ENCODE peak calls at places on chromosomes 12 and 14, in ten cellular contexts. X, L, K, W, A, H, R, S, N and I are unnamed samples.

GRCh38 chr14:104307246-104307626 is 168.8 kb downstream of the KIF26A start:
- DNase-seq in X (no peak), L (no peak), K (no peak), W (no peak), A (no peak), H (no peak), R (no peak), S (no peak), N (peak; percentile 7), I (no peak)

GRCh38 chr12:89236237-89236636 is 116.1 kb downstream of the DUSP6 start:
- DNase-seq in X (no peak), L (no peak), K (no peak), W (no peak), A (no peak), H (peak; percentile 62), R (no peak), S (peak; percentile 67), N (no peak), I (no peak)

GRCh38 chr12:56922032-56922431 is 12.2 kb downstream of the SDR9C7 start:
- DNase-seq in X (no peak), L (no peak), K (no peak), W (no peak), A (no peak), H (no peak), R (no peak), S (no peak), N (no peak), I (no peak)

GRCh38 chr14:74934476-74935339 is 11.6 kb upstream of the RPS6KL1 start:
- DNase-seq in X (no peak), L (peak; percentile 52), K (peak; percentile 59), W (no peak), A (peak; percentile 32), H (no peak), R (no peak), S (no peak), N (peak; percentile 58), I (no peak)

GRCh38 chr12:93913845-93914244 is 234.5 kb upstream of the PLXNC1 start:
- DNase-seq in X (peak; percentile 46), L (no peak), K (no peak), W (no peak), A (no peak), H (peak; percentile 79), R (no peak), S (peak; percentile 90), N (no peak), I (no peak)

GRCh38 chr14:68619805-68620574 is 172.9 kb downstream of the ZFP36L1 start:
- DNase-seq in X (peak; percentile 88), L (no peak), K (peak; percentile 73), W (no peak), A (no peak), H (peak; percentile 36), R (no peak), S (peak; percentile 55), N (peak; percentile 50), I (no peak)

GRCh38 chr14:24612186-24612585 is 2.7 kb upstream of the GZMH start:
- DNase-seq in X (no peak), L (no peak), K (no peak), W (no peak), A (no peak), H (no peak), R (no peak), S (no peak), N (no peak), I (no peak)

GRCh38 chr14:99772371-99773283 is 20.6 kb upstream of the EML1 start:
- DNase-seq in X (no peak), L (no peak), K (no peak), W (no peak), A (no peak), H (peak; percentile 76), R (no peak), S (no peak), N (no peak), I (no peak)

GRCh38 chr14:97100306-97100705 is 303.1 kb downstream of the VRK1 start:
- DNase-seq in X (no peak), L (no peak), K (no peak), W (no peak), A (no peak), H (no peak), R (no peak), S (no peak), N (no peak), I (no peak)

GRCh38 chr12:51904951-51905471 is 2.3 kb upstream of the ACVRL1 start:
- DNase-seq in X (no peak), L (no peak), K (peak; percentile 55), W (no peak), A (no peak), H (peak; percentile 91), R (no peak), S (no peak), N (no peak), I (no peak)

GRCh38 chr14:69319911-69320310 is 60.0 kb downstream of the GALNT16 start:
- DNase-seq in X (no peak), L (no peak), K (no peak), W (no peak), A (no peak), H (no peak), R (no peak), S (no peak), N (no peak), I (no peak)

GRCh38 chr14:65770681-65771080 is 358.2 kb downstream of the FUT8 start:
- DNase-seq in X (no peak), L (no peak), K (no peak), W (no peak), A (no peak), H (no peak), R (no peak), S (no peak), N (no peak), I (no peak)

GRCh38 chr12:104340177-104340576 is 36.6 kb downstream of the EID3 start:
- DNase-seq in X (no peak), L (no peak), K (no peak), W (no peak), A (no peak), H (peak; percentile 42), R (peak; percentile 36), S (peak; percentile 63), N (no peak), I (no peak)

GRCh38 chr12:121218588-121219352 is 8.8 kb downstream of the P2RX4 start:
- DNase-seq in X (no peak), L (no peak), K (no peak), W (no peak), A (no peak), H (no peak), R (no peak), S (no peak), N (no peak), I (no peak)

GRCh38 chr12:109432431-109432830 is 44.7 kb downstream of the KCTD10 start:
- DNase-seq in X (no peak), L (no peak), K (no peak), W (no peak), A (no peak), H (no peak), R (no peak), S (no peak), N (no peak), I (no peak)

GRCh38 chr12:107406932-107407331 is 278.7 kb upstream of the PWP1 start:
- DNase-seq in X (no peak), L (no peak), K (no peak), W (no peak), A (no peak), H (no peak), R (no peak), S (no peak), N (no peak), I (no peak)

GRCh38 chr14:54814076-54814475 is 88.5 kb downstream of the GCH1 start:
- DNase-seq in X (no peak), L (no peak), K (no peak), W (no peak), A (no peak), H (peak; percentile 19), R (no peak), S (no peak), N (no peak), I (no peak)

GRCh38 chr12:31018106-31018890 is 55.4 kb upstream of the DDX11 start:
- DNase-seq in X (no peak), L (no peak), K (no peak), W (no peak), A (no peak), H (no peak), R (no peak), S (no peak), N (no peak), I (no peak)

GRCh38 chr12:51869490-51869865 is 18.4 kb upstream of the ANKRD33 start:
- DNase-seq in X (no peak), L (no peak), K (no peak), W (no peak), A (peak; percentile 49), H (no peak), R (no peak), S (no peak), N (no peak), I (no peak)

GRCh38 chr14:60003991-60004390 is 84.0 kb downstream of the LRRC9 start:
- DNase-seq in X (no peak), L (no peak), K (no peak), W (no peak), A (no peak), H (no peak), R (no peak), S (no peak), N (no peak), I (no peak)
- H3K27ac ChIP-seq in X (no peak overlapping the region), L (no peak overlapping the region), K (no peak overlapping the region), W (no peak overlapping the region), A (no peak overlapping the region), H (no peak overlapping the region), R (no peak overlapping the region), S (no peak overlapping the region), N (peak overlapping the region; percentile 76), I (no peak overlapping the region)

GRCh38 chr12:1083888-1084262 is 92.9 kb downstream of the ERC1 start:
- DNase-seq in X (peak; percentile 66), L (no peak), K (no peak), W (no peak), A (no peak), H (peak; percentile 65), R (peak; percentile 9), S (peak; percentile 82), N (no peak), I (no peak)
- H3K27ac ChIP-seq in X (peak overlapping the region; percentile 23), L (peak overlapping the region; percentile 50), K (no peak overlapping the region), W (peak overlapping the region; percentile 42), A (peak overlapping the region; percentile 74), H (peak overlapping the region; percentile 24), R (peak overlapping the region; percentile 75), S (peak overlapping the region; percentile 17), N (peak overlapping the region; percentile 46), I (peak overlapping the region; percentile 82)

GRCh38 chr12:54002915-54003339 is 3.0 kb downstream of the HOXC9 start:
- DNase-seq in X (no peak), L (no peak), K (no peak), W (no peak), A (no peak), H (no peak), R (no peak), S (no peak), N (no peak), I (no peak)
- H3K27ac ChIP-seq in X (no peak overlapping the region), L (no peak overlapping the region), K (no peak overlapping the region), W (no peak overlapping the region), A (no peak overlapping the region), H (no peak overlapping the region), R (no peak overlapping the region), S (no peak overlapping the region), N (no peak overlapping the region), I (no peak overlapping the region)

DNA sequence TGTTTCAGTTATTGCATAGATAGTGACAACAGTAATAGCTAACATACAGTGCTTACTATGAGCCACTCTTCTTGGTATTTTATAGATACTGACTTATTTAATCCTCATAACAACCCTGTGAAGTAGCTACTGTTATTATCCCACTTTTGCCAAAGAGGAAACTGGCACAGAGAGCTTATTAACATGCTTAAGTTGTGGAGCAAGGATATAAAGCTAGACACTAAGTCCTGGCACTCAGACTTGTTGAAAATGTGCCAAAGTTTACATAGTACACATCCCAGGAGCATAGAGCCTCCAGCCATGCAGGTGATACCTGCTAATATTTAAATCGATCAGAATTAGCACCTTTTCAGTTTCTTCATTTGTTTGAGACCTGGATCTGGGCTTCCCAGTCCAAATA is 41.8 kb downstream of the VEZT start:
- DNase-seq in X (no peak), L (no peak), K (no peak), W (no peak), A (no peak), H (no peak), R (no peak), S (no peak), N (no peak), I (no peak)
- H3K27ac ChIP-seq in X (no peak overlapping the region), L (no peak overlapping the region), K (no peak overlapping the region), W (no peak overlapping the region), A (no peak overlapping the region), H (no peak overlapping the region), R (no peak overlapping the region), S (no peak overlapping the region), N (no peak overlapping the region), I (no peak overlapping the region)